ENCODE peak calls at places on chromosomes 3 and 15, in nine cellular contexts. Q is substantia nigra; S is pancreas; R is IMR-90; I is RWPE2; B is spleen; C is heart left ventricle; O is CD8-positive, alpha-beta memory T cell; J is Peyer's patch. V is an unnamed sample.

GRCh38 chr3:64599651-64600050 is 88.1 kb downstream of the ADAMTS9 start:
- DNase-seq in S (no peak), J (no peak), C (no peak), B (no peak), Q (no peak), R (no peak), I (no peak), O (no peak), V (no peak)

GRCh38 chr3:99342374-99342773 is 296.0 kb upstream of the COL8A1 start:
- DNase-seq in I (no peak), B (no peak), Q (no peak), C (no peak), R (no peak), S (no peak), O (no peak), J (no peak), V (no peak)

GRCh38 chr3:13801361-13802214 is 78.3 kb downstream of the WNT7A start:
- DNase-seq in B (no peak), I (no peak), O (no peak), C (no peak), J (no peak), S (no peak), R (no peak), Q (no peak), V (no peak)

GRCh38 chr3:126474498-126475410 is 937 bp downstream of the ZXDC start:
- DNase-seq in S (peak), B (peak), I (peak), R (peak), O (peak), Q (no peak), C (peak), J (peak), V (peak)

GRCh38 chr3:17605032-17605431 is 137.4 kb downstream of the TBC1D5 start:
- DNase-seq in R (peak), J (no peak), Q (no peak), O (no peak), B (no peak), C (no peak), S (no peak), I (no peak), V (no peak)

GRCh38 chr15:28117591-28117990 is 18.5 kb upstream of the OCA2 start:
- DNase-seq in B (no peak), R (no peak), J (no peak), C (no peak), S (no peak), I (no peak), O (no peak), Q (no peak), V (no peak)

GRCh38 chr15:55526559-55527036 is 18.6 kb upstream of the DNAAF4 start:
- DNase-seq in R (peak), O (no peak), C (no peak), J (no peak), Q (no peak), B (no peak), S (no peak), I (no peak), V (no peak)

GRCh38 chr3:153927107-153927506 is 194.1 kb upstream of the ARHGEF26 start:
- DNase-seq in B (no peak), S (no peak), R (peak), I (no peak), O (no peak), Q (no peak), J (no peak), C (no peak), V (no peak)

GRCh38 chr3:156474560-156475389 is 80.1 kb downstream of the SSR3 start:
- DNase-seq in Q (no peak), R (no peak), J (no peak), O (no peak), C (no peak), B (no peak), I (no peak), S (no peak), V (no peak)

GRCh38 chr15:29924750-29925149 is 102.5 kb upstream of the TJP1 start:
- DNase-seq in R (peak), Q (no peak), I (peak), B (no peak), S (no peak), O (no peak), C (peak), J (peak), V (no peak)

GRCh38 chr3:160217675-160218074 is 7.5 kb upstream of the C3orf80 start:
- DNase-seq in B (no peak), O (no peak), J (no peak), I (no peak), R (no peak), S (no peak), C (no peak), Q (no peak), V (no peak)

GRCh38 chr15:32878342-32878741 is 160.5 kb downstream of the GREM1 start:
- DNase-seq in O (no peak), J (no peak), R (no peak), C (no peak), Q (no peak), S (no peak), B (no peak), I (no peak), V (no peak)

GRCh38 chr3:45712434-45713110 is 23.4 kb downstream of the SACM1L start:
- DNase-seq in S (no peak), Q (no peak), I (no peak), J (no peak), B (no peak), C (no peak), O (no peak), R (no peak), V (no peak)

GRCh38 chr3:12285003-12285555 is 3.8 kb upstream of the PPARG start:
- DNase-seq in J (no peak), Q (no peak), C (no peak), O (no peak), S (no peak), B (no peak), I (no peak), R (no peak), V (no peak)

GRCh38 chr3:107927361-107928083 is 163.3 kb downstream of the CD47 start:
- DNase-seq in I (no peak), Q (peak), J (peak), B (peak), R (peak), O (peak), C (peak), S (peak), V (peak)

GRCh38 chr3:177622520-177622919 is 425.2 kb upstream of the TBL1XR1 start:
- DNase-seq in B (no peak), Q (no peak), R (no peak), I (no peak), S (no peak), C (no peak), J (no peak), O (no peak), V (no peak)

GRCh38 chr3:142958707-142959106 is 4.8 kb downstream of the PAQR9 start:
- DNase-seq in C (no peak), Q (no peak), B (no peak), S (no peak), O (no peak), J (no peak), I (peak), R (peak), V (no peak)

GRCh38 chr15:90002428-90002844 is 1.3 kb downstream of the ZNF710 start:
- DNase-seq in Q (peak), B (peak), S (peak), I (peak), O (peak), C (peak), J (peak), R (peak), V (no peak)

GRCh38 chr3:27532931-27533607 is 48.9 kb upstream of the SLC4A7 start:
- DNase-seq in Q (no peak), I (no peak), B (no peak), S (no peak), O (no peak), J (no peak), C (no peak), R (peak), V (no peak)

GRCh38 chr3:89434621-89435380 is 327.4 kb downstream of the EPHA3 start:
- DNase-seq in O (no peak), R (no peak), J (no peak), C (no peak), I (no peak), B (no peak), S (no peak), Q (no peak), V (no peak)

GRCh38 chr15:41154412-41154811 is 38.3 kb upstream of the INO80 start:
- DNase-seq in I (no peak), S (no peak), O (no peak), Q (no peak), R (no peak), C (no peak), B (no peak), J (no peak), V (no peak)

GRCh38 chr3:127443581-127444375 is 146.8 kb downstream of the TPRA1 start:
- DNase-seq in J (peak), S (no peak), I (peak), Q (no peak), R (no peak), C (no peak), B (peak), O (no peak), V (no peak)

GRCh38 chr3:9384141-9384828 is 13.1 kb upstream of the SETD5 start:
- DNase-seq in O (no peak), C (no peak), Q (no peak), S (no peak), R (peak), I (no peak), J (no peak), B (no peak), V (no peak)

GRCh38 chr3:9022305-9022985 is 59.2 kb upstream of the RAD18 start:
- DNase-seq in B (no peak), C (no peak), Q (no peak), S (no peak), O (no peak), R (no peak), J (no peak), I (no peak), V (no peak)

GRCh38 chr3:36380171-36381031 is at the start of gene STAC:
- DNase-seq in I (peak), B (peak), C (peak), S (peak), O (no peak), R (no peak), J (no peak), Q (no peak), V (no peak)

GRCh38 chr15:93942140-93942808 is 289.1 kb upstream of the MCTP2 start:
- DNase-seq in R (no peak), J (no peak), O (no peak), B (no peak), Q (no peak), I (no peak), C (no peak), S (no peak), V (no peak)

GRCh38 chr15:62711691-62712454 is 330.7 kb upstream of the TPM1 start:
- DNase-seq in O (no peak), C (no peak), I (no peak), R (peak), S (no peak), B (no peak), Q (no peak), J (no peak), V (no peak)

GRCh38 chr3:120652281-120652680 is 29.8 kb downstream of the HGD start:
- DNase-seq in R (no peak), Q (no peak), I (no peak), O (no peak), B (no peak), J (no peak), C (no peak), S (no peak), V (no peak)

GRCh38 chr3:148203263-148204010 is 494.3 kb upstream of the AGTR1 start:
- DNase-seq in S (no peak), C (no peak), Q (no peak), J (no peak), R (peak), B (no peak), O (no peak), I (no peak), V (no peak)

DNA sequence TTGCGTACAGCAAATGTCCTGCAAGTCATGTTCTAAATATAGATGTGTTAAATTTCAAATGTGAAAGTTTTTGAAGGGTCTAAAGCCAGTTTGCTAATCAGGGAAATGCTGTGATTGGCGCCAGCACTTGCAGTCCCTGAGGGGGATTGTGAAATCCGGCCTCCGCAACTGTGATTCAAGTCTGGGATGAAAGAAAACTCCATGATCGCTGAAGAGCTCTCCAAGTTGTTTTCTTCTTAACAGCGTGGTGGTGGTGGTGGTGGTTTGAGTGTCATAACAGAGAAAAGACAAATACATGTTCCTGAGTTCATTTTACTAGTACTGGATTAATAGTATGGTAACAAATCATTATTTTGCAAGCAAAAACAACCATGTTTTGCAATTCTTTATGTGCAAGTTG is 51.8 kb downstream of the MITF start:
- DNase-seq in R (peak), O (no peak), S (peak), I (no peak), C (peak), J (peak), Q (peak), B (no peak), V (no peak)
- H3K27ac ChIP-seq in R (peak), O (peak), S (no peak), I (no peak), C (peak), J (no peak), Q (no peak), B (no peak), V (no peak)

DNA sequence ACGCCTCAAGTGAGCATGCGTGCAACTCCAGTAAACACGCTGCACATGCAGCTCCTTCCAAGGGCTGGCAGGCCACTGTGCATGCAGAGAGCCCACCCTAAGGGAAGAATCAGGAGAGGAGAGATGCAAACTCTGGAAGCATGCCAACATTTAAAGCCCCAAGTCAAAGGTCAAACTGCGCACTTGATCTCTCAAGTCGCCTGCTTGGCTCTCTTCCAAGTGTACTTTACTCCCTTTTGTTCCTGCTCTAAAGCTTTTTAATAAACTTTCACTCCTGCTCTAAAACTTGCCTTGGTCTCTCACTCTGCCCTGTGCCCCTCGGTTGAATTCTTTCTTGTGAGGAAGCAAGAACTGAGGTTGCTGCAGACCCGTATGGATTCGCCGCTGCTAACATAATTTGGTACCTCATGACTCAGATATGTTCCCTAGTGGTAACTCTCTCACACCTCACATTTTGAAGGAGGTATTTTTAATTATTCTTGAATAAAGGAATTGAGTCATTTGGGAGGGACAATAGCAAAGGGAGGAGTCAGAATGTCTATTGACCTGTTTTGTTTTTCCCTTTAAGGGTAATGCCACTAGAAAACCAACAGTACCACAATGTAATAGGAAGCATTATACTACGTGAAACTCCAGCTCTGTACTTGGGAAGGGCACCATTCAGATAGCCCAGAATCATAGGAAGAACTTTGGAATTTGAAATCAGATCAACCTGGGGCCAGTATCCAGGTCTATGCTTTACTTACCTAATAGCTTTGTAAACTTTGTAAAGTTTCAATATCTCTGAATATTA is 19.6 kb upstream of the DGKG start:
- DNase-seq in R (no peak), C (no peak), Q (no peak), J (peak), I (no peak), B (no peak), S (no peak), O (no peak), V (no peak)
- H3K27ac ChIP-seq in R (no peak), C (peak), Q (no peak), J (peak), I (no peak), B (no peak), S (no peak), O (no peak), V (no peak)

GRCh38 chr15:85593809-85594441 is 200.8 kb downstream of the KLHL25 start:
- DNase-seq in J (no peak), I (no peak), C (no peak), O (no peak), R (no peak), Q (no peak), B (no peak), S (no peak), V (no peak)

GRCh38 chr15:85592148-85592547 is 202.6 kb downstream of the KLHL25 start:
- DNase-seq in J (no peak), Q (no peak), S (no peak), I (no peak), B (no peak), C (no peak), R (peak), O (no peak), V (no peak)

GRCh38 chr15:85589873-85590272 is 204.9 kb downstream of the KLHL25 start:
- DNase-seq in B (no peak), R (peak), C (no peak), J (no peak), S (no peak), Q (no peak), O (no peak), I (no peak), V (no peak)

GRCh38 chr15:85588657-85589056 is 206.1 kb downstream of the KLHL25 start:
- DNase-seq in O (no peak), R (peak), J (no peak), C (no peak), Q (no peak), B (no peak), S (no peak), I (no peak), V (no peak)

GRCh38 chr15:85591622-85592021 is 203.1 kb downstream of the KLHL25 start:
- DNase-seq in R (no peak), I (no peak), O (no peak), Q (no peak), J (no peak), C (no peak), S (no peak), B (no peak), V (no peak)
- H3K27ac ChIP-seq in R (no peak), I (peak), O (no peak), Q (no peak), J (no peak), C (peak), S (no peak), B (no peak), V (no peak)

DNA sequence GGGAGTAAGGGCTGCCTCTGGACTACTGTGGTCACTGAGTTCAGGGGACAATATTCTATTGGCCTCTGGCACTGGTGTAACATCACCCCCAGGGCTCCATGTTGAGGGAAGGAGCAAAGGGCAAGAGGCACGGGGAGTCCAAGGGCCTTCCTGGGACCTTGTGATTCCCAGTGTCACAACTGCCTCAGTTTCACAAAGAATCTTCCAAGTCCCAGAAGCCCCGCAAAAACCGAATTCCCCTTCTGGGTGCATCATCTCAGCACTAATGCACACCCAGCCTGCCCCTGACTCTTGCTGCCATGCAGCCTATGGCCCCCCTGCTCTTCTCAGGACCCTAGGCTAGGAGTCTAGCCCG is 5.5 kb downstream of the AMOTL2 start:
- DNase-seq in Q (no peak), I (no peak), O (no peak), B (peak), C (no peak), J (peak), R (no peak), S (no peak), V (no peak)
- H3K27ac ChIP-seq in Q (peak), I (peak), O (no peak), B (peak), C (peak), J (peak), R (peak), S (no peak), V (peak)

GRCh38 chr15:36609793-36610192 is 30.4 kb downstream of the CDIN1 start:
- DNase-seq in R (no peak), J (no peak), I (no peak), O (no peak), S (no peak), B (no peak), Q (no peak), C (no peak), V (no peak)
- H3K27ac ChIP-seq in R (no peak), J (no peak), I (no peak), O (no peak), S (no peak), B (no peak), Q (no peak), C (peak), V (no peak)

DNA sequence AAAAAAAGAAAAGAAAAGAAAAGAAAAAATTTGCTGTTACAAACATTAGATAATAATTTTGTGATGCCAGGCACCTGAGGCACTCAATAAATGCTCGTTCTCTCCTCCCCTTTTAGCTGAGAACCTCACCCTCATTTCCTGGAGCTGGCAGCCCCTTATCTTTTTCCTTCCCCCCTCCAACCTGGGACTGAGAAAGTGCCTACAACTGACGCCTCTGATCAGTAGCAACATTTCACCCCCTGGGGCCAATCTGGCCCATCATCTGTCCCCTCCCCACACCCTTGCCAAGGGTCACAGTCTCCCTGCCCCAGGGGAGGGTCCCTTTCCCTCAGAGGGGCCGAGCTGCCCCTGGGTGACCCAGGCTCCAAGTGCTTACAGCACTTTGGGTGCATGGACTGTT is 12.6 kb upstream of the RNU6-1 start:
- DNase-seq in J (no peak), Q (no peak), B (no peak), R (no peak), O (no peak), S (peak), C (no peak), I (peak), V (no peak)
- H3K27ac ChIP-seq in J (no peak), Q (no peak), B (no peak), R (no peak), O (no peak), S (no peak), C (no peak), I (no peak), V (no peak)

GRCh38 chr3:197956070-197956469 is 3.9 kb upstream of the LMLN start:
- DNase-seq in C (no peak), R (no peak), B (no peak), S (no peak), I (no peak), O (no peak), J (no peak), Q (no peak), V (no peak)
- H3K27ac ChIP-seq in C (no peak), R (no peak), B (no peak), S (no peak), I (peak), O (no peak), J (no peak), Q (no peak), V (no peak)

GRCh38 chr3:42066516-42067181 is 24.5 kb upstream of the TRAK1 start:
- DNase-seq in S (no peak), Q (no peak), J (peak), B (peak), R (peak), I (no peak), O (no peak), C (no peak), V (no peak)

GRCh38 chr3:42057561-42058211 is 33.5 kb upstream of the TRAK1 start:
- DNase-seq in O (no peak), S (no peak), R (no peak), Q (no peak), I (no peak), C (no peak), J (peak), B (no peak), V (no peak)

GRCh38 chr3:42061042-42061710 is 30.0 kb upstream of the TRAK1 start:
- DNase-seq in J (no peak), R (no peak), S (no peak), B (no peak), C (peak), I (no peak), O (no peak), Q (no peak), V (no peak)

GRCh38 chr3:42063886-42064285 is 27.3 kb upstream of the TRAK1 start:
- DNase-seq in Q (no peak), S (no peak), C (no peak), I (no peak), J (no peak), R (peak), B (no peak), O (no peak), V (no peak)

GRCh38 chr3:42061711-42062408 is 29.3 kb upstream of the TRAK1 start:
- DNase-seq in J (peak), O (no peak), R (peak), S (no peak), B (no peak), Q (no peak), C (peak), I (peak), V (no peak)
- H3K27ac ChIP-seq in J (peak), O (no peak), R (peak), S (no peak), B (peak), Q (no peak), C (peak), I (peak), V (no peak)

GRCh38 chr3:50405249-50405648 is 45.9 kb upstream of the TMEM115 start:
- DNase-seq in S (no peak), O (peak), B (no peak), R (peak), I (no peak), Q (no peak), J (no peak), C (no peak), V (no peak)
- H3K27ac ChIP-seq in S (no peak), O (no peak), B (no peak), R (no peak), I (no peak), Q (no peak), J (no peak), C (no peak), V (no peak)

V was measured in caudate nucleus.